ENCODE peak calls at places on chromosome 1, in four cellular contexts. One of them, this sample, is unnamed.

GRCh38 chr1:112674986-112675727 is 698 bp downstream of the MOV10 start:
- DNase-seq in GM12878: no peak
- DNase-seq in K562: peak; percentile 70
- DNase-seq in HL-60: no peak
- DNase-seq in this sample: peak; percentile 48

GRCh38 chr1:33337994-33338494 is 17.1 kb upstream of the A3GALT2 start:
- DNase-seq in GM12878: no peak
- DNase-seq in HL-60: no peak
- DNase-seq in K562: no peak
- DNase-seq in this sample: no peak

GRCh38 chr1:30857062-30857461 is 51.5 kb downstream of the SDC3 start:
- DNase-seq in GM12878: no peak
- DNase-seq in K562: no peak
- DNase-seq in HL-60: no peak
- DNase-seq in this sample: no peak

GRCh38 chr1:53015508-53015860 is 46.5 kb upstream of the PODN start:
- DNase-seq in K562: peak; percentile 44
- DNase-seq in HL-60: no peak
- DNase-seq in GM12878: no peak
- DNase-seq in this sample: no peak

GRCh38 chr1:11793819-11794218 is 11.9 kb downstream of the MTHFR start:
- DNase-seq in HL-60: no peak
- DNase-seq in K562: no peak
- DNase-seq in GM12878: no peak
- DNase-seq in this sample: no peak

GRCh38 chr1:234188454-234188792 is 184.8 kb upstream of the COA6 start:
- DNase-seq in K562: peak; percentile 34
- DNase-seq in GM12878: peak; percentile 12
- DNase-seq in HL-60: no peak
- DNase-seq in this sample: no peak

GRCh38 chr1:209748620-209749019 is 7.2 kb upstream of the TRAF3IP3 start:
- DNase-seq in HL-60: no peak
- DNase-seq in K562: no peak
- DNase-seq in GM12878: no peak
- DNase-seq in this sample: no peak

GRCh38 chr1:85707990-85708825 is at the start of gene ZNHIT6:
- DNase-seq in GM12878: peak; percentile 82
- DNase-seq in HL-60: peak; percentile 96
- DNase-seq in K562: peak; percentile 96
- DNase-seq in this sample: peak; percentile 39

GRCh38 chr1:92502247-92502646 is 15.5 kb upstream of the GFI1 start:
- DNase-seq in GM12878: no peak
- DNase-seq in K562: no peak
- DNase-seq in HL-60: no peak
- DNase-seq in this sample: no peak

GRCh38 chr1:32801096-32801713 is 16.0 kb downstream of the YARS1 start:
- DNase-seq in GM12878: no peak
- DNase-seq in K562: no peak
- DNase-seq in HL-60: no peak
- DNase-seq in this sample: no peak

GRCh38 chr1:11493972-11494655 is 15.2 kb downstream of the DISP3 start:
- DNase-seq in GM12878: no peak
- DNase-seq in K562: no peak
- DNase-seq in HL-60: no peak
- DNase-seq in this sample: no peak

GRCh38 chr1:64848812-64849211 is 103.9 kb downstream of the RAVER2 start:
- DNase-seq in K562: no peak
- DNase-seq in GM12878: no peak
- DNase-seq in HL-60: no peak
- DNase-seq in this sample: no peak

GRCh38 chr1:78833491-78833890 is 173.0 kb downstream of the ADGRL4 start:
- DNase-seq in K562: no peak
- DNase-seq in GM12878: no peak
- DNase-seq in HL-60: no peak
- DNase-seq in this sample: no peak

GRCh38 chr1:20654104-20654690 is 7.0 kb downstream of the DDOST start:
- DNase-seq in HL-60: no peak
- DNase-seq in GM12878: no peak
- DNase-seq in K562: no peak
- DNase-seq in this sample: no peak

GRCh38 chr1:105072446-105072845 is 1322.7 kb downstream of the AMY1C start:
- DNase-seq in K562: no peak
- DNase-seq in GM12878: no peak
- DNase-seq in HL-60: no peak
- DNase-seq in this sample: no peak

GRCh38 chr1:163337631-163338030 is 15.9 kb downstream of the NUF2 start:
- DNase-seq in K562: no peak
- DNase-seq in GM12878: no peak
- DNase-seq in HL-60: no peak
- DNase-seq in this sample: no peak

GRCh38 chr1:205225901-205226765 is 1.6 kb upstream of the TMCC2 start:
- DNase-seq in HL-60: no peak
- DNase-seq in K562: no peak
- DNase-seq in GM12878: no peak
- DNase-seq in this sample: no peak

GRCh38 chr1:218226005-218226404 is 59.1 kb upstream of the RRP15 start:
- DNase-seq in GM12878: no peak
- DNase-seq in HL-60: no peak
- DNase-seq in K562: no peak
- DNase-seq in this sample: no peak

GRCh38 chr1:90475623-90476022 is 241.5 kb downstream of the BARHL2 start:
- DNase-seq in HL-60: no peak
- DNase-seq in K562: peak; percentile 2
- DNase-seq in GM12878: no peak
- DNase-seq in this sample: no peak

GRCh38 chr1:112769611-112770010 is 54.5 kb upstream of the PPM1J start:
- DNase-seq in K562: no peak
- DNase-seq in GM12878: no peak
- DNase-seq in HL-60: no peak
- DNase-seq in this sample: no peak

GRCh38 chr1:7313081-7313546 is 458.0 kb upstream of the VAMP3 start:
- DNase-seq in K562: no peak
- DNase-seq in GM12878: no peak
- DNase-seq in HL-60: no peak
- DNase-seq in this sample: no peak

GRCh38 chr1:32126770-32127169 is 18.9 kb downstream of the KPNA6 start:
- DNase-seq in HL-60: no peak
- DNase-seq in GM12878: no peak
- DNase-seq in K562: no peak
- DNase-seq in this sample: no peak

GRCh38 chr1:17255336-17255735 is 6.4 kb downstream of the PADI3 start:
- DNase-seq in GM12878: no peak
- DNase-seq in K562: no peak
- DNase-seq in HL-60: no peak
- DNase-seq in this sample: no peak

GRCh38 chr1:225651872-225652725 is 824 bp downstream of the ENAH start:
- DNase-seq in HL-60: no peak
- DNase-seq in K562: no peak
- DNase-seq in GM12878: no peak
- DNase-seq in this sample: no peak

GRCh38 chr1:1364266-1364665 is 5.9 kb upstream of the MXRA8 start:
- DNase-seq in HL-60: no peak
- DNase-seq in GM12878: no peak
- DNase-seq in K562: no peak
- DNase-seq in this sample: no peak

GRCh38 chr1:16082283-16083038 is 9.0 kb upstream of the FAM131C start:
- DNase-seq in GM12878: no peak
- DNase-seq in K562: peak; percentile 89
- DNase-seq in HL-60: peak; percentile 48
- DNase-seq in this sample: peak; percentile 71

GRCh38 chr1:1058921-1059493 is 15.1 kb downstream of the RNF223 start:
- DNase-seq in K562: peak; percentile 74
- DNase-seq in GM12878: no peak
- DNase-seq in HL-60: no peak
- DNase-seq in this sample: no peak

GRCh38 chr1:172663726-172664125 is 4.8 kb downstream of the FASLG start:
- DNase-seq in HL-60: no peak
- DNase-seq in K562: peak; percentile 28
- DNase-seq in GM12878: no peak
- DNase-seq in this sample: no peak

GRCh38 chr1:177310326-177310725 is 139.6 kb downstream of the BRINP2 start:
- DNase-seq in HL-60: no peak
- DNase-seq in K562: no peak
- DNase-seq in GM12878: no peak
- DNase-seq in this sample: no peak

GRCh38 chr1:231770776-231771175 is 144.2 kb downstream of the DISC1 start:
- DNase-seq in HL-60: no peak
- DNase-seq in GM12878: no peak
- DNase-seq in K562: no peak
- DNase-seq in this sample: no peak

GRCh38 chr1:81432654-81433109 is 368.1 kb upstream of the ADGRL2 start:
- DNase-seq in K562: no peak
- DNase-seq in HL-60: no peak
- DNase-seq in GM12878: no peak
- DNase-seq in this sample: no peak
- TF ChIP-seq SPI1 in K562: no peak
- TF ChIP-seq SPI1 in HL-60: no peak
- TF ChIP-seq SPI1 in GM12878: no peak
- TF ChIP-seq SPI1 in this sample: no peak

DNA sequence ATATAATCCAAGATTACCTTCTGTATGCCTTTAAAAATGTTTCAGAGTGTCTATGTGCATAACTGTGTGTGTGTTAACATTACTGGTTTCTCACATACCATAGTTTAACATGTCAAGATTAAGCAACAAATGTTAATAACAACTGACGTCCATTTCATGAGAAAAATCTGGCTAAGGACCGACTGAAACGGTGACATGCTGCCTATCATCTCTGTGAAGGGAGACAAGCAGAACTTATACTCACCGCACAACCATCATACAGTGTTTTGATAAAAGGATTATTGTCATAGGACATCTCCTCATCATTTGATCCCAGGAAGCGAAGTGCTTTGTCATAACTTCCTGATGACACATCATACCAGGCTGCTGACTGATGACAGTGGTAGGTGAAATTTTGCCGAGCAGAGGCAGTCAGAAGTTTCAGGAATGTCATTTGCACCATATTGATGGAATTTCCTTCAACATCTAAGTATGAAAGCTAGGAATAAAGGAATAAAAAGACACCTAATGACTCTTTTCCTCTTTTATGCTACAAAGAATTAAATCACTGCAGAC is 228.8 kb downstream of the COL11A1 start:
- DNase-seq in K562: no peak
- DNase-seq in HL-60: no peak
- DNase-seq in GM12878: no peak
- DNase-seq in this sample: no peak
- TF ChIP-seq SPI1 in K562: no peak
- TF ChIP-seq SPI1 in HL-60: no peak
- TF ChIP-seq SPI1 in GM12878: no peak
- TF ChIP-seq SPI1 in this sample: no peak

DNA sequence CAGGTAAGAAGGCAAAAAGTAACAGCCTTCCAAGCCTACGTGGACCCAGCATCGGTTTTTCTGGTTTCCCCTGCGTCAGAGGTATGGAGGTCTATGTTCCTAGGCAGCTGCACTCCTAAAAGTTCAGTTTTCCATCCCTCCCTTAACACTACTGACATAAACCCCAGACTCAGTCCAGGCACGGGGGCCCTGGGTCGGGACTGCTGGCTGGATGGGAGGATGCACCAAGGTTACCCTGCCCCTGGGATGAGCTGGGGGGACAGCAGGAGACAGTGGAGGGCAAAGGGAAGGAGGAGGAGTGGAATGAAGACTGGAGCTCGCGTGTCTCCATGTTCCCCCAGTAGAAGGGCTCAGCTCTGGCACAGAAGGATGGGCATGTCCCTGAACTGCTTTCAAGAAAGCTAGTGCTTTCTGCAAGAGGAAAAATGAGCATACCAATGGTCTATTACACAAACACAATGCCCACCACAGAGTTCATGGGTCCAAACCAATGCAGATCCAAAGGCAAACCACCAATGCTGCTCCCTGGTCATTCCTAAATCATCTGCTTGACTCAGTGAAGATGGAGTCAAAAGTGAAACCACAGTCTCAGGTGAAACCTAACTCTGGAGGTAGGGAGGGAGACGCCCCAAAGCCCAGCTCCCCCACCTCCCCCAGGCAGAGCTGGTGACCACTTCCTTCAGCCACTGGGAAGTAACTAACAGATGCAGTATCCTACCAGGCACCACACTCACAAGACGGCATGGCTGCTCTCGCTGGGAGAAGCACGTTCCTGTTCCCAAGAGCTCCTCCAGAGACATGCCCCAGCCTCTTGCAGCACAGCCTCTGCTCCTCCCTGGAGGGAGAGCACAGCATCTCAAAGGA is 54.9 kb downstream of the CD46 start:
- DNase-seq in GM12878: no peak
- DNase-seq in K562: no peak
- DNase-seq in HL-60: no peak
- DNase-seq in this sample: no peak
- TF ChIP-seq SPI1 in GM12878: no peak
- TF ChIP-seq SPI1 in K562: no peak
- TF ChIP-seq SPI1 in HL-60: no peak
- TF ChIP-seq SPI1 in this sample: no peak

GRCh38 chr1:246367046-246367445 is 140.0 kb downstream of the SMYD3 start:
- DNase-seq in K562: no peak
- DNase-seq in GM12878: no peak
- DNase-seq in HL-60: no peak
- DNase-seq in this sample: no peak

GRCh38 chr1:246365708-246366107 is 141.4 kb downstream of the SMYD3 start:
- DNase-seq in K562: no peak
- DNase-seq in HL-60: no peak
- DNase-seq in GM12878: no peak
- DNase-seq in this sample: no peak

GRCh38 chr1:246364415-246364941 is 142.6 kb downstream of the SMYD3 start:
- DNase-seq in K562: no peak
- DNase-seq in HL-60: no peak
- DNase-seq in GM12878: no peak
- DNase-seq in this sample: peak; percentile 12
- TF ChIP-seq SPI1 in K562: no peak
- TF ChIP-seq SPI1 in HL-60: no peak
- TF ChIP-seq SPI1 in GM12878: no peak
- TF ChIP-seq SPI1 in this sample: no peak

GRCh38 chr1:224519874-224520273 is 85.3 kb upstream of the WDR26 start:
- DNase-seq in HL-60: no peak
- DNase-seq in GM12878: no peak
- DNase-seq in K562: no peak
- DNase-seq in this sample: no peak
- TF ChIP-seq SPI1 in HL-60: no peak
- TF ChIP-seq SPI1 in GM12878: no peak
- TF ChIP-seq SPI1 in K562: no peak
- TF ChIP-seq SPI1 in this sample: no peak

GRCh38 chr1:24360681-24361080 is 41.5 kb downstream of the GRHL3 start:
- DNase-seq in GM12878: no peak
- DNase-seq in K562: no peak
- DNase-seq in HL-60: no peak
- DNase-seq in this sample: no peak
- TF ChIP-seq SPI1 in GM12878: no peak
- TF ChIP-seq SPI1 in K562: no peak
- TF ChIP-seq SPI1 in HL-60: no peak
- TF ChIP-seq SPI1 in this sample: no peak

This sample was measured in GM12891.